ENCODE peak calls at places on chromosome 21, in eight cellular contexts. O, R, Z, A, P, J, B and E are unnamed samples.

GRCh38 chr21:44767834-44768831 is 33.5 kb downstream of the UBE2G2 start:
- DNase-seq in O (no peak), R (peak), Z (peak), A (no peak), P (no peak), J (no peak), B (no peak), E (no peak)

GRCh38 chr21:44878053-44878982 is 4.8 kb upstream of the PTTG1IP start:
- DNase-seq in O (no peak), R (no peak), Z (no peak), A (no peak), P (peak), J (peak), B (no peak), E (no peak)

GRCh38 chr21:45998276-45998701 is 16.7 kb downstream of the COL6A1 start:
- DNase-seq in O (peak), R (no peak), Z (no peak), A (peak), P (no peak), J (peak), B (no peak), E (no peak)

GRCh38 chr21:43740497-43741156 is 21.7 kb downstream of the PDXK start:
- DNase-seq in O (peak), R (peak), Z (peak), A (no peak), P (no peak), J (no peak), B (peak), E (no peak)

GRCh38 chr21:42578761-42579415 is 65.2 kb downstream of the SLC37A1 start:
- DNase-seq in O (peak), R (no peak), Z (no peak), A (peak), P (peak), J (peak), B (no peak), E (no peak)

GRCh38 chr21:23963454-23963853 is 1643.8 kb downstream of the MRPL39 start:
- DNase-seq in O (no peak), R (no peak), Z (no peak), A (no peak), P (no peak), J (no peak), B (peak), E (no peak)

GRCh38 chr21:16794944-16795343 is 717.9 kb upstream of the CXADR start:
- DNase-seq in O (no peak), R (no peak), Z (peak), A (no peak), P (no peak), J (no peak), B (peak), E (no peak)

GRCh38 chr21:16608209-16608830 is 878.5 kb downstream of the USP25 start:
- DNase-seq in O (no peak), R (peak), Z (peak), A (no peak), P (no peak), J (no peak), B (no peak), E (no peak)

GRCh38 chr21:42426876-42427480 is 23.3 kb downstream of the UBASH3A start:
- DNase-seq in O (no peak), R (no peak), Z (no peak), A (peak), P (no peak), J (no peak), B (no peak), E (no peak)

GRCh38 chr21:44353200-44353970 is at the start of gene TRPM2:
- DNase-seq in O (peak), R (no peak), Z (no peak), A (peak), P (peak), J (peak), B (no peak), E (peak)

GRCh38 chr21:31103571-31104265 is 65.4 kb upstream of the KRTAP19-8 start:
- DNase-seq in O (no peak), R (no peak), Z (no peak), A (no peak), P (no peak), J (no peak), B (no peak), E (no peak)

GRCh38 chr21:41803316-41803715 is 36.5 kb upstream of the RIPK4 start:
- DNase-seq in O (no peak), R (no peak), Z (no peak), A (no peak), P (no peak), J (no peak), B (no peak), E (no peak)

GRCh38 chr21:27326293-27326692 is 359.4 kb upstream of the ADAMTS5 start:
- DNase-seq in O (no peak), R (no peak), Z (no peak), A (no peak), P (no peak), J (no peak), B (no peak), E (no peak)

GRCh38 chr21:44461438-44462089 is 6.3 kb downstream of the LRRC3 start:
- DNase-seq in O (no peak), R (peak), Z (no peak), A (peak), P (no peak), J (no peak), B (no peak), E (no peak)

GRCh38 chr21:42750737-42751530 is 97.5 kb downstream of the PDE9A start:
- DNase-seq in O (no peak), R (no peak), Z (no peak), A (peak), P (no peak), J (no peak), B (no peak), E (no peak)

GRCh38 chr21:46029201-46029924 is 47.8 kb downstream of the COL6A1 start:
- DNase-seq in O (no peak), R (no peak), Z (no peak), A (no peak), P (no peak), J (no peak), B (peak), E (no peak)

GRCh38 chr21:36134820-36135390 is at the start of gene CBR3:
- DNase-seq in O (peak), R (peak), Z (peak), A (peak), P (peak), J (peak), B (peak), E (peak)

GRCh38 chr21:18677632-18678031 is 274.0 kb upstream of the TMPRSS15 start:
- DNase-seq in O (no peak), R (no peak), Z (no peak), A (no peak), P (no peak), J (no peak), B (no peak), E (no peak)

GRCh38 chr21:43684424-43684823 is 25.1 kb downstream of the RRP1B start:
- DNase-seq in O (no peak), R (no peak), Z (no peak), A (no peak), P (no peak), J (no peak), B (no peak), E (no peak)

GRCh38 chr21:26169061-26169610 is 1.4 kb downstream of the APP start:
- DNase-seq in O (peak), R (peak), Z (peak), A (peak), P (no peak), J (peak), B (peak), E (peak)

GRCh38 chr21:17050646-17051045 is 462.2 kb upstream of the CXADR start:
- DNase-seq in O (no peak), R (no peak), Z (no peak), A (no peak), P (no peak), J (no peak), B (peak), E (no peak)

GRCh38 chr21:40511976-40512375 is 335.0 kb downstream of the DSCAM start:
- DNase-seq in O (no peak), R (no peak), Z (no peak), A (no peak), P (no peak), J (no peak), B (peak), E (no peak)

GRCh38 chr21:45290948-45291612 is 3.4 kb upstream of the POFUT2 start:
- DNase-seq in O (peak), R (no peak), Z (peak), A (no peak), P (no peak), J (no peak), B (peak), E (no peak)

GRCh38 chr21:26798856-26799751 is 46.1 kb downstream of the ADAMTS1 start:
- DNase-seq in O (no peak), R (no peak), Z (no peak), A (no peak), P (no peak), J (no peak), B (no peak), E (no peak)

GRCh38 chr21:29360799-29361765 is 62.4 kb downstream of the BACH1 start:
- DNase-seq in O (no peak), R (peak), Z (peak), A (no peak), P (no peak), J (no peak), B (no peak), E (no peak)

GRCh38 chr21:28308516-28308915 is 684.2 kb downstream of the LTN1 start:
- DNase-seq in O (no peak), R (no peak), Z (no peak), A (no peak), P (no peak), J (no peak), B (peak), E (no peak)

GRCh38 chr21:44495641-44496040 is 40.3 kb downstream of the LRRC3 start:
- DNase-seq in O (no peak), R (no peak), Z (no peak), A (no peak), P (no peak), J (no peak), B (no peak), E (no peak)

GRCh38 chr21:45060675-45061311 is 13.6 kb upstream of the ADARB1 start:
- DNase-seq in O (no peak), R (no peak), Z (no peak), A (no peak), P (no peak), J (no peak), B (no peak), E (no peak)

GRCh38 chr21:41647806-41648561 is 118.9 kb downstream of the RIPK4 start:
- DNase-seq in O (no peak), R (no peak), Z (no peak), A (no peak), P (no peak), J (no peak), B (peak), E (no peak)

GRCh38 chr21:41759214-41759840 is 7.5 kb downstream of the RIPK4 start:
- DNase-seq in O (no peak), R (peak), Z (no peak), A (no peak), P (no peak), J (peak), B (no peak), E (no peak)

GRCh38 chr21:22609802-22610201 is 1611.6 kb downstream of the NCAM2 start:
- DNase-seq in O (no peak), R (no peak), Z (no peak), A (no peak), P (no peak), J (no peak), B (no peak), E (no peak)

GRCh38 chr21:43303240-43304178 is 123.4 kb downstream of the SIK1 start:
- DNase-seq in O (peak), R (no peak), Z (no peak), A (peak), P (no peak), J (peak), B (no peak), E (no peak)

GRCh38 chr21:46596201-46596600 is 8.7 kb downstream of the S100B start:
- DNase-seq in O (no peak), R (no peak), Z (no peak), A (no peak), P (no peak), J (no peak), B (no peak), E (no peak)

GRCh38 chr21:44757731-44758130 is 43.9 kb downstream of the UBE2G2 start:
- DNase-seq in O (no peak), R (no peak), Z (no peak), A (no peak), P (no peak), J (no peak), B (no peak), E (no peak)

GRCh38 chr21:43588957-43589356 is 70.3 kb downstream of the HSF2BP start:
- DNase-seq in O (no peak), R (no peak), Z (no peak), A (no peak), P (no peak), J (no peak), B (no peak), E (no peak)

GRCh38 chr21:43733529-43734071 is 14.7 kb downstream of the PDXK start:
- DNase-seq in O (no peak), R (no peak), Z (no peak), A (no peak), P (no peak), J (peak), B (peak), E (no peak)

GRCh38 chr21:45739218-45740087 is 95.9 kb downstream of the PCBP3 start:
- DNase-seq in O (no peak), R (no peak), Z (no peak), A (no peak), P (no peak), J (no peak), B (no peak), E (peak)

GRCh38 chr21:8989883-8990325 is 1531.5 kb upstream of the TPTE start:
- DNase-seq in O (no peak), R (no peak), Z (no peak), A (no peak), P (no peak), J (no peak), B (peak), E (no peak)

GRCh38 chr21:39388038-39388810 is 39.3 kb upstream of the HMGN1 start:
- DNase-seq in O (peak), R (peak), Z (peak), A (peak), P (peak), J (peak), B (peak), E (peak)

GRCh38 chr21:39385299-39386145 is 36.6 kb upstream of the HMGN1 start:
- DNase-seq in O (peak), R (no peak), Z (no peak), A (peak), P (peak), J (peak), B (peak), E (peak)

GRCh38 chr21:39386194-39386593 is 37.3 kb upstream of the HMGN1 start:
- DNase-seq in O (peak), R (no peak), Z (no peak), A (no peak), P (peak), J (peak), B (no peak), E (no peak)

GRCh38 chr21:39387461-39388037 is 38.7 kb upstream of the HMGN1 start:
- DNase-seq in O (peak), R (peak), Z (peak), A (peak), P (peak), J (peak), B (peak), E (peak)

GRCh38 chr21:39386899-39387298 is 38.0 kb upstream of the HMGN1 start:
- DNase-seq in O (no peak), R (no peak), Z (no peak), A (no peak), P (no peak), J (no peak), B (no peak), E (no peak)
- H3K27ac ChIP-seq in O (peak), R (no peak), Z (no peak), A (no peak), P (peak), J (no peak), B (no peak), E (peak)

GRCh38 chr21:39311164-39311563 is 2.3 kb downstream of the BRWD1 start:
- DNase-seq in O (no peak), R (no peak), Z (no peak), A (no peak), P (no peak), J (no peak), B (no peak), E (no peak)
- H3K27ac ChIP-seq in O (no peak), R (no peak), Z (no peak), A (no peak), P (no peak), J (no peak), B (no peak), E (peak)

GRCh38 chr21:15365751-15366392 is 301.1 kb upstream of the NRIP1 start:
- DNase-seq in O (no peak), R (no peak), Z (peak), A (no peak), P (no peak), J (no peak), B (no peak), E (no peak)

GRCh38 chr21:15367061-15367626 is 302.3 kb upstream of the NRIP1 start:
- DNase-seq in O (no peak), R (peak), Z (peak), A (no peak), P (no peak), J (no peak), B (no peak), E (no peak)

DNA sequence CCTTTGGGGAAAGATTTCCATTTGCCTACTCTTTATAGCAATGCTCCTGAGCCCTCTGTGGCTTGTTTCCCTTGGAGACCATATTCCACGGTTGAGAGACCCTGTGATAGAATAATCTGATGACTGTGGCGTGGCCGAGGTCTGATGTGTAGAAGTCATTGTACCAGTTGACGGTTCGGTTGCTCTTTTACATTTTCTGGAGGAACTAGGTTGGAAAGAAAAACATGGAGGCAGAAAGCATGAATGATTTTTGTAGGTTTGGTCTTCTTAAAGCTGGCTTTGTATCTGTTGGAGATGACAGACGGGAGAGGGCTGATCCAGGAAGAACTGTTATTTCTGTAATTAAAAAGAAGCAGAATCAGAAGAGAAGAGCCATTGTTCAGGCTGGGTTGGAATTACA is 305.8 kb upstream of the NRIP1 start:
- DNase-seq in O (no peak), R (no peak), Z (no peak), A (no peak), P (no peak), J (no peak), B (no peak), E (no peak)
- H3K27ac ChIP-seq in O (no peak), R (no peak), Z (no peak), A (no peak), P (no peak), J (no peak), B (no peak), E (no peak)

GRCh38 chr21:33974513-33975468 is 59.2 kb upstream of the ATP5PO start:
- DNase-seq in O (no peak), R (no peak), Z (no peak), A (no peak), P (no peak), J (no peak), B (no peak), E (no peak)
- H3K27ac ChIP-seq in O (peak), R (no peak), Z (no peak), A (no peak), P (no peak), J (no peak), B (no peak), E (peak)

GRCh38 chr21:33569986-33570385 is 18.5 kb downstream of the DONSON start:
- DNase-seq in O (no peak), R (no peak), Z (no peak), A (no peak), P (no peak), J (no peak), B (no peak), E (no peak)
- H3K27ac ChIP-seq in O (no peak), R (no peak), Z (no peak), A (no peak), P (no peak), J (no peak), B (no peak), E (peak)

GRCh38 chr21:32456497-32456918 is 44.0 kb downstream of the EVA1C start:
- DNase-seq in O (no peak), R (no peak), Z (no peak), A (no peak), P (no peak), J (no peak), B (peak), E (no peak)
- H3K27ac ChIP-seq in O (no peak), R (no peak), Z (no peak), A (no peak), P (peak), J (peak), B (peak), E (no peak)

DNA sequence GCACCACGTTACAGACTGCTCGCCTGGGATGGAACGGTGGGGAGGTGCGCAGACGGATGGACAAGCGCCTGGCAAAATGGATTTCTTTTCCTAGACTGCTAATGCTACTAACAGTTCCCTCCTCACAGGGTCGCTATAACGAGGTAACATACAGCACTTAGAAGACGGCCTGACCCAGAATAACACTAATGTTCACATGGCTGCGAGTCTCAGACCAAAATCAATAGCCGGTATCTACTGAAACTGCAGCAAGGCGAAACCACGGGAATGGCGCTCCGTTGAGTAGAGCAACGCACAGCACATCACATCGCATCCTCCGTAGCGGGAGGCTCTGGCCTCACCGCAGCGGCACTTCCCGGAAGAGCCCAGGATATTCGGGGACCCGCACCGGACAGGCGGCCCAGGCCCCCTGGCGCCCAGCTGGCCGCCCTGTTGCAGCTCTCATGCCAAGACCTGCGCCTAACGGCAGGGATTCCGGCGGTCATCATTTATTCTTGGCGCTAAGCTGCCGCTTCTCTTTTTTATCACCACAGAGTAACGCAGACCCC is 46.6 kb downstream of the VPS26C start:
- DNase-seq in O (no peak), R (no peak), Z (peak), A (no peak), P (no peak), J (no peak), B (peak), E (no peak)
- H3K27ac ChIP-seq in O (peak), R (no peak), Z (no peak), A (peak), P (peak), J (no peak), B (peak), E (peak)

GRCh38 chr21:34991366-34991967 is 57.6 kb downstream of the RUNX1 start:
- DNase-seq in O (no peak), R (no peak), Z (no peak), A (no peak), P (no peak), J (no peak), B (no peak), E (no peak)

GRCh38 chr21:34990842-34991241 is 58.3 kb downstream of the RUNX1 start:
- DNase-seq in O (no peak), R (no peak), Z (no peak), A (no peak), P (no peak), J (no peak), B (no peak), E (no peak)

GRCh38 chr21:34992180-34992579 is 56.9 kb downstream of the RUNX1 start:
- DNase-seq in O (no peak), R (no peak), Z (no peak), A (no peak), P (no peak), J (no peak), B (no peak), E (no peak)

GRCh38 chr21:34994646-34995631 is 54.2 kb downstream of the RUNX1 start:
- DNase-seq in O (no peak), R (no peak), Z (no peak), A (no peak), P (no peak), J (peak), B (no peak), E (no peak)

GRCh38 chr21:34992736-34993135 is 56.4 kb downstream of the RUNX1 start:
- DNase-seq in O (peak), R (no peak), Z (no peak), A (no peak), P (peak), J (peak), B (peak), E (no peak)
- H3K27ac ChIP-seq in O (no peak), R (no peak), Z (no peak), A (peak), P (no peak), J (no peak), B (no peak), E (no peak)